ENCODE peak calls at places on chromosome 9, in five cellular contexts. Z is neural progenitor cell, X is NCI-H1694, M is DMS79 treated with DMSO at 0.1 percent for 48 hours, G is RPMI8226. T is an unnamed sample.

GRCh38 chr9:123955637-123956036 is 25.7 kb upstream of the DENND1A start:
- DNase-seq in M (no peak), G (no peak), Z (no peak), X (no peak), T (no peak)

GRCh38 chr9:107983191-107983603 is 493.6 kb upstream of the KLF4 start:
- DNase-seq in Z (no peak), X (no peak), M (no peak), G (no peak), T (no peak)

GRCh38 chr9:92265159-92265558 is 28.3 kb downstream of the IARS1 start:
- DNase-seq in Z (no peak), X (no peak), M (no peak), G (no peak), T (no peak)

GRCh38 chr9:69542942-69543704 is 129.0 kb downstream of the APBA1 start:
- DNase-seq in M (peak), X (no peak), G (no peak), Z (peak), T (no peak)

GRCh38 chr9:115275753-115276152 is 157.8 kb upstream of the TNC start:
- DNase-seq in G (no peak), X (no peak), M (no peak), Z (no peak), T (no peak)

GRCh38 chr9:127742435-127743088 is 7.5 kb upstream of the TOR2A start:
- DNase-seq in G (no peak), X (peak), Z (peak), M (no peak), T (no peak)

GRCh38 chr9:1647776-1648175 is 367.4 kb upstream of the SMARCA2 start:
- DNase-seq in G (no peak), M (no peak), X (no peak), Z (no peak), T (no peak)

GRCh38 chr9:131784882-131785281 is 45.0 kb upstream of the RAPGEF1 start:
- DNase-seq in X (no peak), Z (no peak), M (no peak), G (no peak), T (no peak)

GRCh38 chr9:35191105-35191504 is 29.3 kb downstream of the UNC13B start:
- DNase-seq in G (no peak), M (no peak), Z (no peak), X (no peak), T (no peak)

GRCh38 chr9:84504360-84504759 is 163.8 kb upstream of the SLC28A3 start:
- DNase-seq in Z (no peak), M (no peak), X (no peak), G (no peak), T (no peak)

GRCh38 chr9:120911295-120911843 is 15.2 kb downstream of the TRAF1 start:
- DNase-seq in G (no peak), Z (no peak), X (no peak), M (no peak), T (no peak)

GRCh38 chr9:124098141-124098905 is 86.8 kb downstream of the LHX2 start:
- DNase-seq in G (no peak), M (peak), Z (no peak), X (no peak), T (no peak)

GRCh38 chr9:10232352-10232930 is 380.4 kb downstream of the PTPRD start:
- DNase-seq in G (peak), X (no peak), Z (no peak), M (no peak), T (no peak)

GRCh38 chr9:89576404-89576824 is 28.4 kb upstream of the GADD45G start:
- DNase-seq in X (peak), Z (peak), G (peak), M (peak), T (no peak)

GRCh38 chr9:128771745-128772519 is at the start of gene ZER1:
- DNase-seq in X (peak), Z (peak), G (peak), M (peak), T (peak)

GRCh38 chr9:34370970-34371880 is 5.5 kb downstream of the MYORG start:
- DNase-seq in M (no peak), G (no peak), Z (no peak), X (no peak), T (no peak)

GRCh38 chr9:135022191-135022870 is 65.1 kb upstream of the OLFM1 start:
- DNase-seq in M (no peak), G (no peak), X (no peak), Z (no peak), T (peak)

GRCh38 chr9:22307013-22307711 is 139.5 kb upstream of the DMRTA1 start:
- DNase-seq in M (no peak), G (peak), X (peak), Z (peak), T (no peak)

GRCh38 chr9:9389904-9390303 is 1222.9 kb downstream of the PTPRD start:
- DNase-seq in Z (no peak), M (no peak), G (no peak), X (no peak), T (no peak)

GRCh38 chr9:19992556-19992955 is 203.7 kb upstream of the SLC24A2 start:
- DNase-seq in G (no peak), Z (no peak), M (no peak), X (peak), T (no peak)

GRCh38 chr9:126151671-126152050 is 175.0 kb upstream of the MVB12B start:
- DNase-seq in M (peak), G (no peak), X (no peak), Z (no peak), T (peak)

GRCh38 chr9:34578241-34579096 is 11.1 kb downstream of the CNTFR start:
- DNase-seq in X (no peak), M (peak), G (no peak), Z (peak), T (no peak)

GRCh38 chr9:122095010-122095767 is 2.1 kb upstream of the TTLL11 start:
- DNase-seq in G (peak), Z (peak), X (peak), M (peak), T (no peak)

GRCh38 chr9:86821011-86821845 is 126.1 kb downstream of the GAS1 start:
- DNase-seq in Z (peak), G (no peak), X (no peak), M (no peak), T (no peak)

GRCh38 chr9:77817590-77818311 is 169.6 kb upstream of the GNA14 start:
- DNase-seq in M (no peak), X (no peak), G (no peak), Z (no peak), T (no peak)

GRCh38 chr9:126830827-126831226 is 26.0 kb downstream of the ZBTB43 start:
- DNase-seq in Z (no peak), G (no peak), M (no peak), X (no peak), T (no peak)

GRCh38 chr9:68530618-68531017 is 10.1 kb downstream of the TMEM252 start:
- DNase-seq in M (no peak), Z (peak), G (no peak), X (peak), T (peak)

GRCh38 chr9:129720181-129720864 is 32.5 kb downstream of the PTGES start:
- DNase-seq in X (no peak), Z (peak), G (peak), M (no peak), T (no peak)

GRCh38 chr9:77304543-77304942 is 127.2 kb downstream of the VPS13A start:
- DNase-seq in G (no peak), Z (no peak), M (no peak), X (no peak), T (no peak)

GRCh38 chr9:94922098-94922607 is 195.7 kb downstream of the AOPEP start:
- DNase-seq in X (no peak), Z (no peak), G (no peak), M (no peak), T (peak)

GRCh38 chr9:20754556-20754955 is 70.5 kb downstream of the FOCAD start:
- DNase-seq in X (no peak), M (no peak), G (no peak), Z (no peak), T (no peak)

GRCh38 chr9:98838155-98838904 is 30.9 kb downstream of the GALNT12 start:
- DNase-seq in Z (no peak), X (no peak), G (no peak), M (no peak), T (no peak)

GRCh38 chr9:132018957-132019405 is 60.7 kb downstream of the MED27 start:
- DNase-seq in X (no peak), Z (no peak), G (no peak), M (no peak), T (no peak)

GRCh38 chr9:38272710-38273109 is 119.8 kb upstream of the ALDH1B1 start:
- DNase-seq in Z (no peak), M (no peak), X (no peak), G (no peak), T (no peak)

GRCh38 chr9:96009690-96010477 is 134.4 kb downstream of the ERCC6L2 start:
- DNase-seq in X (no peak), M (no peak), G (peak), Z (no peak), T (no peak)

GRCh38 chr9:15286288-15286834 is 20.7 kb downstream of the TTC39B start:
- DNase-seq in M (no peak), X (no peak), G (no peak), Z (no peak), T (no peak)

GRCh38 chr9:114923918-114924317 is 6.5 kb downstream of the TNFSF8 start:
- DNase-seq in M (no peak), X (no peak), Z (no peak), G (no peak), T (no peak)

GRCh38 chr9:130871395-130872057 is 25.1 kb downstream of the QRFP start:
- DNase-seq in M (no peak), G (no peak), X (no peak), Z (no peak), T (peak)

GRCh38 chr9:131690950-131691573 is 48.8 kb downstream of the RAPGEF1 start:
- DNase-seq in M (no peak), G (no peak), Z (no peak), X (no peak), T (no peak)

T was measured in kidney.